ENCODE peak calls at places on chromosome 17, in ten cellular contexts. Q is endothelial cell, S is A673, B is omental fat pad, J is B cell, I is mammary epithelial cell, U is IMR-90, P is neural progenitor cell, O is glutamatergic neuron, E is SK-N-SH. Z is an unnamed sample.

GRCh38 chr17:42997984-42998938 is at the start of gene RPL27:
- DNase-seq in E (peak), U (peak), I (peak), O (peak), P (peak), J (peak), B (peak), S (peak), Q (peak), Z (peak)

GRCh38 chr17:62562656-62563055 is 64.8 kb upstream of the MRC2 start:
- DNase-seq in I (peak), B (no peak), J (no peak), O (no peak), S (peak), U (peak), Q (no peak), E (no peak), P (no peak), Z (no peak)

GRCh38 chr17:35618628-35619027 is 31.5 kb downstream of the AP2B1 start:
- DNase-seq in Q (no peak), O (no peak), J (no peak), P (no peak), S (no peak), I (no peak), E (no peak), B (no peak), U (no peak), Z (no peak)

GRCh38 chr17:19538095-19539039 is 4.7 kb downstream of the SLC47A1 start:
- DNase-seq in E (no peak), O (peak), B (no peak), P (no peak), I (no peak), S (no peak), J (no peak), U (no peak), Q (no peak), Z (no peak)

GRCh38 chr17:63545302-63545928 is 4.9 kb upstream of the DCAF7 start:
- DNase-seq in O (no peak), Q (no peak), P (no peak), E (peak), S (no peak), U (no peak), J (no peak), B (no peak), I (no peak), Z (no peak)

GRCh38 chr17:34798581-34798980 is 162.7 kb downstream of the CCT6B start:
- DNase-seq in P (peak), B (no peak), U (no peak), J (no peak), E (no peak), Q (no peak), O (no peak), S (no peak), I (no peak), Z (no peak)

GRCh38 chr17:83194189-83194565 is 114.8 kb downstream of the METRNL start:
- DNase-seq in O (no peak), U (no peak), E (no peak), Q (no peak), S (no peak), J (no peak), B (peak), I (no peak), P (no peak), Z (no peak)

GRCh38 chr17:78132086-78132676 is 1.6 kb downstream of the TMC8 start:
- DNase-seq in J (peak), P (no peak), U (no peak), E (no peak), Q (no peak), S (no peak), I (no peak), B (no peak), O (no peak), Z (no peak)

GRCh38 chr17:54180919-54181318 is 358.2 kb downstream of the KIF2B start:
- DNase-seq in J (no peak), U (no peak), Q (no peak), I (no peak), B (no peak), P (no peak), S (peak), E (no peak), O (peak), Z (no peak)

DNA sequence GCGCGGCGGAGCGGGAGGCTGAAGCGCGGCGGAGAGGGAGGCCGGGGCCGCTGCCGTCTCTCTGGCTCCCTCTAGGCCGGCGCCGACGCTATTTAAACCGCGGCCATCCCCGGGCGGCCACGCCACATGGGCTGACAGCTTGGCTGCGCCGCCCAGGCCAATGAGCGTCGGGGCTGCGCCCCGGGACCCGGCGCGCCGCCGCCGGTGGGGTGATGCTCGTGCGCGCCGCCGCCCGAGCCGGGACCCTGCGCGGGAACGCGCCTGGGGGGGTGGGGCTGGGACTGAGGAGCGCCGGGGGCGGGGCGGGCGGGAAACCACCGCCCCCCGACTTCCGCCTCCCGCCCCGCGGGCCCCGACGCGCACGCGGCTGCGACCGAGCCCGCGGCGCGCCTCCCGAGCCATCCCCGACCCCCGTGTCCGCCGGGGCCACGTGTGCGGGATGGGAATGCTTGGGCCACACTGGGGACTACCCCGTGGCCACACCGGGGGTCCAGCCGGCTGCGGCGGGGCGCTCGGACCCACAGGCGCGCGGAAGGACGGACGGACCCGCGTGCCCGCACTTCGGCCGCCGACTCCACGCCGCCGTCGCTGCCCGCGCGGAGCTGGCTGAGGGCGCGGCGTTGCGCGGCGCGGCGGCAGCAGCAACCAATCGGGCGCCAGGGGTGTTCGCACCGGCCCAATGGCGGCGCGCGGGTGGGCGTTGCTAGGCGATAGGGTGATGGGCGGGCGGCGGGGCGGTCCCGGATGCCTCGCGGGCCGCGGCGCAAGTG is at the start of gene FASN:
- DNase-seq in S (peak), E (peak), U (peak), P (peak), I (peak), Q (peak), J (peak), O (peak), B (peak), Z (peak)
- TF ChIP-seq CTCF in S (peak), E (peak), U (peak), P (peak), I (peak), Q (no peak), J (peak), O (peak), B (no peak), Z (peak)

DNA sequence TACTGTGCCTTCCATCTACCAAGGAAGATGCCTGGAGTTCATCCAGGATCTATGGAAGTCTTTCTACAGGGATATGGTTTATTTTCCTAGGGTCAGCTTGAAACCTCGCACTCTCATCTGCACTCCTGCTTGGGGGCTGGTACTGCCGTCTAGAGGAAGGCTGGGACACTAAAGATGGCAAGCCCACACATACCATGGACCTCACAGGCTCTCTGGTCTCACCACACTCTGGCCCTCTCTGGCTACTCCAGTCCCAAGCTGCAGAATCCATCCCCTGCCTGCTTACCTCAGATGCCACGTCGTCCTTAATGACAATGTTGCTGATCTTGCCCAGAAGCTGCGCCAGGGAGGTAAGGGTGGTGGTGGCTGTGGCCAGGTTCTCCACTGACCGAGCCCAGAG is 2.1 kb upstream of the UNC119 start:
- DNase-seq in I (no peak), E (no peak), O (no peak), J (no peak), B (no peak), S (no peak), U (no peak), Q (no peak), P (no peak), Z (no peak)
- TF ChIP-seq CTCF in I (peak), E (no peak), O (no peak), J (peak), B (no peak), S (no peak), U (no peak), Q (no peak), P (no peak), Z (no peak)

GRCh38 chr17:7832431-7832830 is 1.6 kb upstream of the KDM6B start:
- DNase-seq in S (no peak), O (no peak), Q (no peak), U (no peak), P (no peak), I (no peak), J (no peak), E (no peak), B (no peak), Z (no peak)

GRCh38 chr17:7833011-7833794 is 814 bp upstream of the KDM6B start:
- DNase-seq in E (no peak), P (no peak), U (no peak), J (no peak), O (no peak), S (no peak), B (no peak), I (no peak), Q (no peak), Z (no peak)

GRCh38 chr17:7834554-7834890 is 505 bp downstream of the KDM6B start:
- DNase-seq in O (peak), B (no peak), Q (no peak), P (no peak), J (peak), U (no peak), I (peak), S (no peak), E (peak), Z (no peak)

GRCh38 chr17:7834891-7835817 is 1.1 kb downstream of the KDM6B start:
- DNase-seq in I (peak), O (peak), J (peak), S (peak), E (peak), P (peak), U (peak), B (peak), Q (peak), Z (peak)

DNA sequence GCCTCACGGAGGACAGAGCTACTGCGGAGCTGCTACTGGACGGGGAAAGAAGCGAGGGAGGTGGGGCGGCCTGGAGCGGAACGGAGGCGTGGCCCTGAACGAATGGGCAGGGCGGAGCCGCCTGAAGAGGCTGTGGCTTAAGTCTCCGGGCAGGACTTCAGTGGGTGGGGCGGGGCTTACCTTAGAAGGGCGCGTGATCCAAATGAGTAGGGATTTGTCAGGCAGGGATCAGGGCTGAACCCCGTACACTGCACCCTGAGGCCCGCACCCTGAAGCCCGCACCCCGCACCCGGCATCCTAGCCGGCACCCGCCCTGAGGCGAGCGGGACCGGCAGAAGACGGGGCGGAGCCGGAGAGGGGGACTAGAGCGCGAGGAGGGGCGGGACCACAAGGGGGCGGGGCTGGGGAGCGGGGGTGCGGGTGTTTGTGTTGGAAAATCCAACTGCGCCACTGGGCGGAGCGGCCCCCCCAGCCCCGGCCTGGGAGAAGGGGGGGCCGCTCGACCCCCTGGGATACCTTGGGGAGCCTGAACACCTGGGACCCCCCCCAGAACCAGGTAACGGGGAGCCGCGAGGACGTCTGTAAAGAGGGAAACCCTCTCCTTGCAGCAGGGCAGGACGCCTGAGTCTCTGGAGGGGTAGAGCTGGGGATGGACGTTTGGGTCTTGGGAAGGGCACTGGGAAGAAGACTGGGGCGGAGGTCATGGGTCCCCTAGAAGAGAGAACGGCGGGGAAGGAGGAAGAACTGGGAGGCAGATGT is at the start of gene KDM6B:
- DNase-seq in O (peak), Q (peak), I (peak), J (peak), P (peak), B (peak), S (peak), E (peak), U (peak), Z (peak)
- TF ChIP-seq CTCF in O (no peak), Q (no peak), I (no peak), J (no peak), P (no peak), B (no peak), S (no peak), E (no peak), U (no peak), Z (no peak)

DNA sequence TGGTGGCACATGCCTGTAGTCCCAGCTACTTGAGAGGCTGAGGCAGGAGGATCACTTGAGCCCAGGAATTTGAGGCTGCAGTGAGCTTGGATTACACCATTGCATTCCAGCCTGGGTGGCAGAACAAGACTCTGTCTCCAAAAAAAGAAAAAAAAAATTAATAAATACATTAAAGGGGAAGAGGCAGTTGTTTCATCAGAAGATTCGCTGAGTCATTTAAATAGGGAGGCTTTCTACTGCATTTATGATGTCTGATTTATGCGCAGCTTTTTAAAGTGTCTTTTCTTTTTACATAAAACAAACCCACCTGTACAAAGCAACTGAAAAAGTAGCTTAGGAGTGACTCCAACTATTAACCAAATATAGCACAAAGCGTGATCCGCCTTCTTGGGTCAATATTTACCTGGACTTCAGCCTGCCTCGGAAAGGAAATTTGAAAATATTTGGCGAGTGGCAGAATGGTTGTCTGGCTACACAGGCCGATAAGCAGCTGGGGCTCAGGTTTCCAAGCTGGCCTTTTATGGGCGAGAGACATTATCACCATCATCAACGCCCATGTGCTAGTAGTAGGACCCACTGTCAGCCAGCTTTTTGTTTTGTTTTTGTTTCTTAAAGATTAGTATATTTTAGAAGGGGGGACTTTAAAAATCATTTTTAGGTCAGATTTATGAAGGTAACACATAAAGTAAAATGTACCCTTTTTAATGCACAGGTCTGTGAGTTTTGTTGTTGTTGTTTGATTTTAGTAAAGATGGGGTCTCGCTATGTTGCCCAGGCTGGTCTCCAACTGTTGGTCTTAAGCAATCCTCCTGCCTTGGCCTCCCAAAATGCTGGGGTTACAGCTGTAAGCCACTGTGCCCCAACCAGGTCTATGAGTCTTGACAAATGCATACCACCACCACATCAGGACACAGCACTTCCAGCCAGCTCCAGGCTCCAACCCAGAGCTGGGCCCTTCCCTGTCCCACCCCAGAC is 42.5 kb upstream of the RASD1 start:
- DNase-seq in P (no peak), E (no peak), O (no peak), S (no peak), B (no peak), U (peak), Q (no peak), I (no peak), J (no peak), Z (no peak)
- TF ChIP-seq CTCF in P (no peak), E (no peak), O (no peak), S (no peak), B (no peak), U (no peak), Q (no peak), I (no peak), J (no peak), Z (no peak)

GRCh38 chr17:57419940-57420522 is 163.7 kb downstream of the MSI2 start:
- DNase-seq in U (no peak), J (no peak), O (no peak), I (no peak), B (no peak), P (no peak), Q (no peak), S (no peak), E (no peak), Z (no peak)
- TF ChIP-seq CTCF in U (no peak), J (no peak), O (no peak), I (no peak), B (no peak), P (no peak), Q (no peak), S (no peak), E (no peak), Z (no peak)

DNA sequence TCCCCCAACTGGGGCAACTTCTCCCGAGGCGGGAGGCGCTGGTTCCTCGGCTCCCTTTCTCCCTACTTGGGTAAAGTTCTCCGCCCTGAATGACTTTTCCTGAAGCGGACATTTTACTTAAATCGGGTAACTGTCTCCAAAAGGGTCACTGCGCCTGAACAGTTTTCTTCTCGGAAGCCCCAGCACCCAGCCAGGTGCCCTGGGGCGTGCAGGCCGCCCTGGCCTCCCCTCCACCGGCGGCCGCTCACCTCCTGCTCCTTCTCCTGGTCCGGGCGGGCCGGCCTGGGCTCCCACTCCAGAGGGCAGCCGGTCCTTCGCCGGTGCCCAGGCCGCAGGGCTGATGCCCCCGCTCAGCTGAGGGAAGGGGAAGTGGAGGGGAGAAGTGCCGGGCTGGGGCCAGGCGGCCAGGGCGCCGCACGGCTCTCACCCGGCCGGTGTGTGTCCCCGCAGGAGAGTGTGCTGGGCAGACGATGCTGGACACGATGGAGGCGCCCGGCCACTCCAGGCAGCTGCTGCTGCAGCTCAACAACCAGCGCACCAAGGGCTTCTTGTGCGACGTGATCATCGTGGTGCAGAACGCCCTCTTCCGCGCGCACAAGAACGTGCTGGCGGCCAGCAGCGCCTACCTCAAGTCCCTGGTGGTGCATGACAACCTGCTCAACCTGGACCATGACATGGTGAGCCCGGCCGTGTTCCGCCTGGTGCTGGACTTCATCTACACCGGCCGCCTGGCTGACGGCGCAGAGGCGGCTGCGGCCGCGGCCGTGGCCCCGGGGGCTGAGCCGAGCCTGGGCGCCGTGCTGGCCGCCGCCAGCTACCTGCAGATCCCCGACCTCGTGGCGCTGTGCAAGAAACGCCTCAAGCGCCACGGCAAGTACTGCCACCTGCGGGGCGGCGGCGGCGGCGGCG is 1.6 kb downstream of the HIC1 start:
- DNase-seq in O (peak), B (no peak), U (peak), J (peak), S (no peak), I (no peak), P (peak), E (no peak), Q (peak), Z (no peak)
- TF ChIP-seq CTCF in O (no peak), B (no peak), U (peak), J (no peak), S (no peak), I (no peak), P (no peak), E (no peak), Q (no peak), Z (no peak)

DNA sequence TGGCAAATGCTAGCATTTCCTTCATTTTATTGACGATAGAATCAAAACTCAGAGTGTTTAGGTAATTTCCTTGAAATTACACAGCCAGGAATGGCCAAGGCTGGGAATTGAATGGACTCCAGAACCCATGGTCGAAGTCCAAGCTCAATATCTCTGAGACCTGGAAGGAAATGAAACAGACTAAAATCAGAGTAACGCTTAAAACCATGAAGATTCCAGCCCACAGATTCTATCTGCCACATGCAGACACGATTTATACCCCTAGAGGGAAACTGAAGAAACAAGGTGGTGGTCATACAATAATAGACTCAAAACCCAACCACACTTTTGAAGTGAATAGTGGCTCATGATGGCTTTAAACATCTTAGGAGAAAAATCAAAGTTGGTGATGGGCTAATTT is 95.6 kb downstream of the PRKCA start:
- DNase-seq in Q (no peak), S (no peak), U (no peak), J (no peak), I (no peak), O (no peak), B (no peak), P (no peak), E (peak), Z (no peak)
- TF ChIP-seq CTCF in Q (no peak), S (no peak), U (no peak), J (no peak), I (no peak), O (no peak), B (no peak), P (no peak), E (no peak), Z (no peak)

GRCh38 chr17:44677136-44677535 is 12.4 kb downstream of the CCDC43 start:
- DNase-seq in I (no peak), E (no peak), J (no peak), U (peak), P (no peak), O (no peak), B (no peak), S (no peak), Q (no peak), Z (no peak)

GRCh38 chr17:44673893-44674292 is 15.7 kb downstream of the CCDC43 start:
- DNase-seq in I (no peak), E (no peak), Q (no peak), S (no peak), B (no peak), O (no peak), J (no peak), U (peak), P (no peak), Z (no peak)

GRCh38 chr17:44672479-44673093 is 16.3 kb downstream of the MEIOC start:
- DNase-seq in Q (no peak), O (no peak), P (peak), J (no peak), E (peak), B (no peak), I (no peak), S (peak), U (peak), Z (no peak)
- TF ChIP-seq CTCF in Q (peak), O (peak), P (peak), J (peak), E (peak), B (no peak), I (peak), S (peak), U (peak), Z (peak)

GRCh38 chr17:56653877-56654276 is 60.4 kb downstream of the NOG start:
- DNase-seq in P (peak), S (peak), J (peak), U (peak), O (peak), E (peak), Q (peak), B (no peak), I (peak), Z (peak)
- TF ChIP-seq CTCF in P (peak), S (peak), J (peak), U (peak), O (peak), E (peak), Q (peak), B (no peak), I (peak), Z (peak)

GRCh38 chr17:33647976-33648375 is 354.9 kb upstream of the ASIC2 start:
- DNase-seq in P (peak), Q (peak), B (no peak), E (peak), J (no peak), I (peak), S (peak), U (peak), O (peak), Z (peak)
- TF ChIP-seq CTCF in P (peak), Q (peak), B (no peak), E (peak), J (no peak), I (peak), S (peak), U (peak), O (peak), Z (peak)